ENCODE peak calls at places on chromosomes 7 and 10, in ten cellular contexts. X, U, N, M, W, T, E, J, F and L are unnamed samples.

GRCh38 chr7:41579961-41580935 is 122.6 kb downstream of the INHBA start:
- DNase-seq in U (no peak), X (peak), J (peak), F (no peak), N (no peak), M (no peak), E (no peak), W (peak), T (no peak), L (peak)

GRCh38 chr7:135757719-135758411 is 9.3 kb upstream of the FAM180A start:
- DNase-seq in E (no peak), J (peak), W (peak), X (peak), T (peak), F (no peak), N (no peak), U (no peak), M (no peak), L (no peak)

GRCh38 chr7:90792301-90792700 is 196.2 kb downstream of the CDK14 start:
- DNase-seq in M (no peak), W (no peak), J (no peak), N (no peak), F (no peak), T (no peak), X (no peak), U (no peak), E (no peak), L (no peak)

GRCh38 chr10:3095373-3096139 is 28.2 kb downstream of the PFKP start:
- DNase-seq in F (no peak), X (peak), E (no peak), J (peak), M (peak), T (no peak), W (peak), N (no peak), U (no peak), L (peak)

GRCh38 chr7:7505936-7506335 is 29.7 kb downstream of the COL28A1 start:
- DNase-seq in F (no peak), W (no peak), N (no peak), T (no peak), J (no peak), M (no peak), E (no peak), U (no peak), X (no peak), L (no peak)

GRCh38 chr10:100866010-100866409 is 46.8 kb upstream of the SLF2 start:
- DNase-seq in F (no peak), J (no peak), E (no peak), U (no peak), T (no peak), X (no peak), N (no peak), W (no peak), M (no peak), L (no peak)

GRCh38 chr7:109984726-109985125 is 1106.2 kb upstream of the LRRN3 start:
- DNase-seq in J (no peak), W (peak), N (no peak), M (no peak), T (no peak), F (no peak), X (no peak), E (no peak), U (no peak), L (peak)

GRCh38 chr7:55555160-55555559 is 17.1 kb downstream of the VOPP1 start:
- DNase-seq in M (no peak), W (no peak), X (no peak), U (no peak), F (no peak), N (no peak), E (no peak), T (no peak), J (no peak), L (no peak)

GRCh38 chr10:118816471-118817168 is 61.9 kb upstream of the CACUL1 start:
- DNase-seq in U (no peak), F (no peak), J (no peak), N (no peak), T (no peak), E (no peak), W (no peak), M (no peak), X (no peak), L (no peak)

GRCh38 chr7:8881916-8882315 is 448.5 kb downstream of the NXPH1 start:
- DNase-seq in U (no peak), E (no peak), F (no peak), N (no peak), M (no peak), W (no peak), J (no peak), T (no peak), X (no peak), L (no peak)

GRCh38 chr7:143287935-143288826 is at the start of gene CASP2:
- DNase-seq in E (peak), U (peak), J (peak), W (peak), M (peak), X (peak), F (peak), T (peak), N (peak), L (peak)

GRCh38 chr7:31074403-31074802 is 22.3 kb downstream of the ADCYAP1R1 start:
- DNase-seq in N (no peak), X (no peak), U (no peak), E (no peak), F (no peak), J (no peak), W (no peak), M (no peak), T (peak), L (no peak)

GRCh38 chr10:84845628-84846261 is 517.4 kb downstream of the CCSER2 start:
- DNase-seq in F (peak), U (peak), J (no peak), X (no peak), N (no peak), T (no peak), W (no peak), E (no peak), M (no peak), L (no peak)

GRCh38 chr7:97857544-97857943 is 14.7 kb downstream of the ASNS start:
- DNase-seq in U (no peak), E (no peak), F (no peak), J (no peak), X (no peak), N (no peak), T (no peak), W (no peak), M (no peak), L (no peak)

GRCh38 chr10:62233494-62234283 is 35.0 kb downstream of the RTKN2 start:
- DNase-seq in U (no peak), N (no peak), E (no peak), X (no peak), J (peak), W (peak), F (no peak), T (no peak), M (no peak), L (no peak)

GRCh38 chr7:71165708-71166107 is 33.8 kb downstream of the GALNT17 start:
- DNase-seq in U (no peak), X (no peak), J (no peak), T (no peak), F (no peak), E (no peak), M (no peak), N (no peak), W (no peak), L (no peak)

GRCh38 chr10:46285966-46286620 is 704 bp upstream of the ANTXRL start:
- DNase-seq in N (no peak), E (no peak), J (no peak), T (no peak), U (no peak), X (no peak), M (no peak), F (no peak), W (no peak), L (no peak)

GRCh38 chr10:33822774-33823173 is 488.3 kb upstream of the NRP1 start:
- DNase-seq in E (no peak), N (no peak), U (no peak), X (no peak), T (no peak), J (no peak), F (no peak), M (no peak), W (no peak), L (no peak)

GRCh38 chr10:120749032-120749431 is 102.1 kb upstream of the WDR11 start:
- DNase-seq in J (no peak), N (no peak), M (no peak), F (no peak), X (no peak), T (no peak), U (no peak), E (no peak), W (no peak), L (no peak)

GRCh38 chr7:17523813-17524741 is 225.6 kb downstream of the AHR start:
- DNase-seq in U (no peak), M (no peak), J (peak), X (peak), N (no peak), E (no peak), F (no peak), W (peak), T (no peak), L (peak)

GRCh38 chr7:81248420-81248819 is 329.6 kb upstream of the SEMA3C start:
- DNase-seq in W (no peak), E (no peak), F (no peak), M (no peak), T (no peak), N (no peak), U (no peak), X (no peak), J (no peak), L (no peak)

GRCh38 chr7:105675873-105676484 is 94.7 kb upstream of the EFCAB10 start:
- DNase-seq in U (no peak), E (no peak), W (no peak), J (no peak), M (peak), X (no peak), F (no peak), T (peak), N (peak), L (no peak)

GRCh38 chr10:34538291-34538829 is 276.7 kb downstream of the PARD3 start:
- DNase-seq in E (no peak), M (no peak), T (no peak), J (no peak), F (no peak), X (no peak), N (no peak), W (no peak), U (no peak), L (no peak)

GRCh38 chr10:121698336-121698735 is 100.1 kb upstream of the FGFR2 start:
- DNase-seq in W (no peak), T (no peak), U (no peak), E (no peak), N (no peak), F (no peak), X (no peak), J (no peak), M (no peak), L (no peak)

GRCh38 chr10:72164617-72165016 is 51.2 kb upstream of the ANAPC16 start:
- DNase-seq in F (no peak), M (no peak), T (no peak), X (no peak), E (no peak), U (no peak), W (peak), N (no peak), J (peak), L (no peak)

GRCh38 chr10:123909866-123910265 is 18.3 kb upstream of the CPXM2 start:
- DNase-seq in F (no peak), J (no peak), W (no peak), M (no peak), E (no peak), X (no peak), N (no peak), U (no peak), T (no peak), L (no peak)

GRCh38 chr7:137953043-137953691 is 48.7 kb downstream of the CREB3L2 start:
- DNase-seq in M (no peak), X (peak), N (no peak), W (peak), U (no peak), F (no peak), E (no peak), T (no peak), J (peak), L (no peak)

GRCh38 chr10:103736763-103737162 is 118.6 kb downstream of the SH3PXD2A start:
- DNase-seq in T (no peak), E (no peak), U (peak), X (no peak), N (no peak), J (no peak), M (no peak), F (no peak), W (no peak), L (peak)

GRCh38 chr7:20647908-20648776 is 32.7 kb downstream of the ABCB5 start:
- DNase-seq in X (peak), W (no peak), T (no peak), N (no peak), J (peak), U (peak), E (no peak), F (peak), M (no peak), L (no peak)

GRCh38 chr7:5526190-5527037 is 102.8 kb upstream of the TNRC18 start:
- DNase-seq in J (peak), U (no peak), T (peak), X (peak), N (no peak), F (no peak), M (peak), W (peak), E (no peak), L (no peak)

GRCh38 chr10:101287922-101288638 is 58.8 kb upstream of the LBX1 start:
- DNase-seq in W (peak), T (no peak), M (no peak), J (no peak), F (peak), X (no peak), E (peak), U (peak), N (no peak), L (no peak)

GRCh38 chr7:48389977-48390376 is 218.7 kb downstream of the ABCA13 start:
- DNase-seq in N (no peak), M (no peak), J (peak), U (no peak), T (no peak), X (peak), F (no peak), W (peak), E (no peak), L (peak)

GRCh38 chr7:29113384-29114102 is 32.8 kb downstream of the CPVL start:
- DNase-seq in J (peak), U (no peak), E (no peak), T (no peak), N (no peak), M (no peak), X (peak), W (no peak), F (peak), L (peak)